ENCODE peak calls at places on chromosomes 3 and 15, in seven cellular contexts. D, C, G, V, F, U and Q are unnamed samples.
A peak's percentile ranks its signal among the peaks of the same experiment; 100 is the strongest.

GRCh38 chr15:40471105-40471777 is 457 bp downstream of the CHST14 start:
- DNase-seq in D (no peak), C (no peak), G (no peak), V (peak; percentile 46), F (peak; percentile 86), U (no peak), Q (peak; percentile 41)

GRCh38 chr3:130528120-130528519 is 11.1 kb downstream of the COL6A6 start:
- DNase-seq in D (no peak), C (no peak), G (no peak), V (no peak), F (no peak), U (no peak), Q (no peak)

GRCh38 chr3:354433-354832 is 157.9 kb downstream of the CHL1 start:
- DNase-seq in D (peak; percentile 35), C (no peak), G (no peak), V (no peak), F (no peak), U (no peak), Q (peak; percentile 22)

GRCh38 chr3:151037746-151038145 is 47.7 kb upstream of the MED12L start:
- DNase-seq in D (no peak), C (peak; percentile 74), G (no peak), V (peak; percentile 26), F (no peak), U (no peak), Q (peak; percentile 12)

GRCh38 chr15:63780969-63781368 is 52.8 kb downstream of the HERC1 start:
- DNase-seq in D (no peak), C (no peak), G (no peak), V (no peak), F (no peak), U (no peak), Q (no peak)

GRCh38 chr3:58581328-58582091 is 4.3 kb upstream of the FAM107A start:
- DNase-seq in D (no peak), C (no peak), G (no peak), V (no peak), F (no peak), U (no peak), Q (no peak)

GRCh38 chr3:159763466-159764210 is 225.0 kb upstream of the IL12A start:
- DNase-seq in D (peak; percentile 64), C (peak; percentile 87), G (peak; percentile 55), V (peak; percentile 56), F (peak; percentile 83), U (no peak), Q (peak; percentile 80)

GRCh38 chr3:138881233-138881632 is 46.5 kb upstream of the PIK3CB start:
- DNase-seq in D (no peak), C (no peak), G (no peak), V (no peak), F (peak; percentile 4), U (no peak), Q (no peak)

GRCh38 chr15:49343546-49343945 is 79.5 kb upstream of the FGF7 start:
- DNase-seq in D (no peak), C (no peak), G (no peak), V (no peak), F (no peak), U (no peak), Q (no peak)

GRCh38 chr3:157104928-157105652 is 54.9 kb downstream of the CCNL1 start:
- DNase-seq in D (no peak), C (no peak), G (no peak), V (no peak), F (no peak), U (no peak), Q (no peak)

GRCh38 chr3:118536764-118537163 is 497.9 kb downstream of the IGSF11 start:
- DNase-seq in D (no peak), C (peak; percentile 81), G (no peak), V (no peak), F (no peak), U (no peak), Q (no peak)

GRCh38 chr15:69686626-69687025 is 234.0 kb downstream of the RPLP1 start:
- DNase-seq in D (no peak), C (no peak), G (no peak), V (no peak), F (no peak), U (no peak), Q (no peak)

DNA sequence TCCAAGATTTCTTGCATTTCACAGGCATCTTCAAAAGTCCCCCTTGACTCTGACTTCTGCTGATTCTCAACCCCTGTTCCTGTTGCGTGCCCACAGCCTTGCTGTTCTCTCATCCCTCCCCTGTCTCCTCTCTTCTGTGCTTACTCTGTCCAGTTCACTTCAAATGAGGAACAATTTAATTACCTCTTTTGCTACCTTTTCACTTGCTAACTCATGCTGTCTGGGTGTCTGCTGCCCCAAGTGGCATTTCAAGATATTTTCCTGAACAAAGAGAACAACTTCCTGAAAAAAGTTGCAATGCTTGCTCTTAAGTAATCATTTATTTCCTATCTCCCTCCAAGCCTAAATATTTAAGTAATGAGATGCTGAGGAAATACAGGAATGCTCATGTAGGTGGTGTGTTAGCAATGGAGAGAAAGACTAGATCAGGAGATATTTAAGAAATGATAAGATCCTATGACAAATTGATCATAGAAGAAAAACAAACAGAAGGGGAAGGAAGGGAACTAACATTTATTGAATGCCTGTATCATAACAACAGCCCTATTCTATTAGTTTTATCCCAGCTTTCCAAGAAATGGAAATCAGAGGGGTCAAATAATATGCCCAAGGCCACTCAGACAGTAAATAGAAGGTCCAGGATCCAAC is 42.2 kb downstream of the SV2B start:
- DNase-seq in D (peak; percentile 19), C (peak; percentile 20), G (no peak), V (no peak), F (no peak), U (no peak), Q (no peak)
- TF ChIP-seq CTCF in D (peak; percentile 65), C (peak; percentile 55), G (no peak), V (no peak), F (peak; percentile 29), U (peak; percentile 30), Q (peak; percentile 62)

GRCh38 chr15:75202251-75203016 is 752 bp downstream of the C15orf39 start:
- DNase-seq in D (peak; percentile 76), C (peak; percentile 75), G (no peak), V (peak; percentile 76), F (peak; percentile 97), U (peak; percentile 82), Q (peak; percentile 41)

GRCh38 chr15:75200765-75201608 is 695 bp upstream of the C15orf39 start:
- DNase-seq in D (peak; percentile 50), C (peak; percentile 92), G (no peak), V (peak; percentile 58), F (peak; percentile 87), U (no peak), Q (no peak)

GRCh38 chr15:75200391-75200764 is 1.3 kb upstream of the C15orf39 start:
- DNase-seq in D (no peak), C (no peak), G (no peak), V (no peak), F (no peak), U (no peak), Q (no peak)

GRCh38 chr15:75203017-75203907 is 1.6 kb downstream of the C15orf39 start:
- DNase-seq in D (peak; percentile 27), C (peak; percentile 33), G (no peak), V (no peak), F (no peak), U (no peak), Q (no peak)

DNA sequence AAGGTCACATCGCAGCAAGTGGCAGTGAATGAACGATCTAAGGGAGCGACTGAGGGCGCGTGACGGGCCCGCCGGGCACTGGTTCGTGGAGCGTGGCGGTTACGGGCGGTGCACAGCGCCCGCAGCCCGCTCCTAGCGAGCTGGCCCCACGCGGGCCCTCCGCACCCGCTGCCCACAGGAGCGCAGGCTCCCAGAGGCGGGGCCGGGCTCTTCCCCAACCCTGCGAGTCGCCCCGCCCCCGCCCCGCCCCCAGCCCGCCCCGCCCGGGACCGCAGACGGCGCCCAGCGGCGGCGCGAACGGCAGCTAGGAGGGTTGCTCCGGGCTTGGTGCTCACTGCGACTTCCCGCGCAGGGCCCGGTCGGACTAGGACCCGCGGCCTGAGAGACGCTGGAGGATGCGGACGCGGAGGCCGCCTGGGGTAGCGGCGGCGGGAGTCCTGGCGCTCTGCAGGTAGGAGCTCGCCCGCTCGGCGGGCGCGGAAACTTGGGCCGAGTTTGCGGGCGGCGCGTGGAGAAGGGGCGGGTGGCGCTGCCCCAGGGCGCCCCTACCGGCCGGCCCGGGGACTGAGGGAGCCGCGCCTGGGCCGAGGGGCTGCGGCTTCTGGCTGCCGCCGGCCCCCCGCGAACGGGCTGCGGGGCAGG is at the start of gene C15orf39:
- DNase-seq in D (peak; percentile 93), C (peak; percentile 89), G (no peak), V (peak; percentile 82), F (peak; percentile 95), U (peak; percentile 65), Q (peak; percentile 81)
- TF ChIP-seq CTCF in D (peak; percentile 64), C (peak; percentile 98), G (peak; percentile 78), V (peak; percentile 94), F (peak; percentile 98), U (peak; percentile 92), Q (peak; percentile 99)

GRCh38 chr3:160929595-160929994 is 173.6 kb downstream of the PPM1L start:
- DNase-seq in D (no peak), C (no peak), G (no peak), V (no peak), F (no peak), U (no peak), Q (peak; percentile 29)
- TF ChIP-seq CTCF in D (no peak), C (no peak), G (no peak), V (no peak), F (no peak), U (no peak), Q (no peak)

GRCh38 chr3:42895332-42895868 is 10.5 kb upstream of the ZNF662 start:
- DNase-seq in D (no peak), C (no peak), G (no peak), V (no peak), F (no peak), U (no peak), Q (no peak)

GRCh38 chr3:42900226-42900625 is 5.7 kb upstream of the ZNF662 start:
- DNase-seq in D (no peak), C (no peak), G (no peak), V (no peak), F (no peak), U (no peak), Q (no peak)

GRCh38 chr3:42900731-42901420 is 5.1 kb upstream of the ZNF662 start:
- DNase-seq in D (no peak), C (peak; percentile 8), G (no peak), V (no peak), F (no peak), U (no peak), Q (no peak)

GRCh38 chr3:42902257-42902656 is 3.7 kb upstream of the ZNF662 start:
- DNase-seq in D (no peak), C (no peak), G (no peak), V (no peak), F (no peak), U (no peak), Q (no peak)

DNA sequence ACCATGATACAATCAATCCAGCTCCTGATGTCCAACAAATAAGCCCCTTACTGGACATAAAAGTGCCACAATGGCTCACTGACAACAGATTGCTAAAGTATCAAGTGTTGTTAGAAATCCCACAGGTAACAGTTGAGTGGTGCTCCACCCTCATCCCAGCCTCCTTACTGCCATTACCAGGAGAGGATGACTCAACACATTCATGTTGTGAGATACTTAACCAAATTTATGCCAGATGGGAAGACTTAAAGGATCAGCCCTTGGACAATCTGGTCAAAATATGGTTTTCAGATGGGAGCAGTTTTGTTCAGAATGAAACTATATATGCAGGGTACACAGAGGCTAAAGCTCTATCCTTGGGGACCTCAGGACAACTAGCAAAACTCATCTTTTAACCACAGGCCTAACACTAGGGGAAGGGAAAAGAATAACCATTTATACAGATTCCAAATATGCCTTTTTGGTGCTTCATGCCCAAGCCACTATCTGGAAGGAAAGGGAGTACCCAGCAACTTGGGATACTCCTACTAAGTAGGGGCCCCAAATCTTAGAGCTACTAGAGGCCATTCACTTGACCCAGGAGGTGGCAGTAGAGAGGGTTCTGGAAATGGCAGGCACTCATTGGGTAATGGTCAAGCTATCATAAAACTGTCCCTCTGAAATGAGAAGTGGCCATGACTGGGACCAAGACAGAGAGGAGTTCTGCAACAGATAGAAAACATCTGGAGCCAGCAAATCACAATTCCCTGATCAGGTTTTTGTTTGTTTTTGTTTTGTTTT is 6.9 kb upstream of the ZNF662 start:
- DNase-seq in D (no peak), C (no peak), G (no peak), V (no peak), F (no peak), U (no peak), Q (no peak)
- TF ChIP-seq CTCF in D (peak; percentile 38), C (no peak), G (no peak), V (no peak), F (no peak), U (no peak), Q (no peak)